ENCODE peak calls at places on chromosome 20, in five cellular contexts. J, G, A, D and K are unnamed samples.
A peak's percentile ranks its signal among the peaks of the same experiment; 100 is the strongest.

GRCh38 chr20:19113343-19113930 is 99.0 kb upstream of the SLC24A3 start:
- DNase-seq in A (no peak), J (no peak), D (no peak), G (no peak), K (no peak)

GRCh38 chr20:17571153-17571527 is 1.3 kb downstream of the DSTN start:
- DNase-seq in A (no peak), J (no peak), D (no peak), G (no peak), K (no peak)

GRCh38 chr20:14553774-14554524 is 216.5 kb upstream of the FLRT3 start:
- DNase-seq in J (no peak), G (no peak), A (no peak), D (no peak), K (no peak)

GRCh38 chr20:20668639-20669038 is 43.8 kb downstream of the RALGAPA2 start:
- DNase-seq in J (no peak), G (no peak), D (no peak), A (no peak), K (peak; percentile 71)

GRCh38 chr20:10502098-10502526 is 67.0 kb downstream of the SLX4IP start:
- DNase-seq in G (no peak), A (no peak), J (no peak), D (no peak), K (no peak)

GRCh38 chr20:37335642-37336368 is 10.1 kb upstream of the SRC start:
- DNase-seq in J (peak; percentile 47), A (no peak), D (peak; percentile 48), G (no peak), K (no peak)

GRCh38 chr20:9032758-9033157 is 36.1 kb upstream of the PLCB4 start:
- DNase-seq in G (no peak), J (no peak), D (no peak), A (no peak), K (no peak)

GRCh38 chr20:44398303-44398702 is 42.8 kb downstream of the HNF4A start:
- DNase-seq in G (peak; percentile 87), J (no peak), A (no peak), D (no peak), K (no peak)

GRCh38 chr20:49635171-49635570 is 67.2 kb upstream of the PTGIS start:
- DNase-seq in G (no peak), D (no peak), A (no peak), J (no peak), K (no peak)
- TF ChIP-seq CEBPB in G (no peak), D (no peak), A (no peak), J (no peak), K (no peak)

DNA sequence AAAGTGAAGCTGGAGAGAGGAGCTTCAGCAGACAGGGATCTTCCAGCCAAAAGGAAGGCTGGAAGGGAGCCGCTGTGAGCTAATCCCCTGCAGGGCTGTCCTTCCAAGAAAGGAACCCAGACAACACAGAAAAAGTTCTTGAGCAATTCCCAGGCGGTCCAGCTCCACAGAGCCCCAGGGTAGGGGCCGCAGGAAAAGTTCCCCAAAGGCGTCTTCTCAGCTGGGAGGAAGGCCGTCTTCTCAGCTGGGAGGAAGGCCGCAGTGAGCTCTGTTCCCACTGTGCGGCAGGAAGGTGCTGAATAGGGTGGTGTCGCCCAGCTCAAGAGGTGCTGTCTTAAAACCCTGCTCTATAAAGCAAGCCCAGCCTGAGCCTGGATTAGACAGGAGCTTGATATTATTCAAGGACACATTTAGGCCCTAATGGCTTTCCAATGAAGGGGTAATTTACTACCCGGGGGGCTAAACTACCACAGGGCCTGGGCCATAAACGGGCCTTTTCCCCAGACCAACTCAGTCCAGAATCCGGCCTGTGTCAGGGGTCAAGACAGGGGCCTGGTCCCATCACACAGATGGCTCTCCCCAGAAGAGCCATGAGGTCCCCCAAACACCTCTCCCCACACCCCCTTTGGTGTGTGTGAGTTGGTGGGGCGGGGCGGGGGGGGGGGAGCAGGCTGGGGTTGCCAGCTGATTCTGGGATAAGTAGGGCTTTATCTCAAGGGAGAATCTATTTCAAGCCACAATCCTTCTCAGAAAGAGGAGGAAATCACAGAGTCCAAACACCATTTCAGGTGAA is 103.6 kb downstream of the NOL4L start:
- DNase-seq in D (no peak), J (no peak), A (no peak), G (no peak), K (no peak)
- TF ChIP-seq REST in D (no peak), J (no peak), A (no peak), G (no peak), K (no peak)

GRCh38 chr20:63092660-63093215 is 86.0 kb upstream of the BHLHE23 start:
- DNase-seq in D (no peak), G (no peak), J (no peak), A (no peak), K (no peak)
- TF ChIP-seq CEBPB in D (no peak), G (no peak), J (no peak), A (no peak), K (no peak)

GRCh38 chr20:58344741-58345140 is 35.2 kb downstream of the RAB22A start:
- DNase-seq in A (no peak), J (no peak), D (no peak), G (no peak), K (no peak)

GRCh38 chr20:58340853-58341252 is 31.3 kb downstream of the RAB22A start:
- DNase-seq in J (no peak), D (no peak), G (no peak), A (no peak), K (no peak)

GRCh38 chr20:58340151-58340550 is 30.6 kb downstream of the RAB22A start:
- DNase-seq in J (no peak), A (no peak), G (no peak), D (no peak), K (no peak)

GRCh38 chr20:58339741-58340140 is 30.2 kb downstream of the RAB22A start:
- DNase-seq in G (no peak), A (no peak), D (no peak), J (no peak), K (no peak)

GRCh38 chr20:58342104-58342945 is 32.8 kb downstream of the RAB22A start:
- DNase-seq in D (no peak), G (peak; percentile 56), J (no peak), A (no peak), K (no peak)
- TF ChIP-seq REST in D (no peak), G (no peak), J (no peak), A (no peak), K (no peak)